ENCODE peak calls at places on chromosomes 13 and 19, in six cellular contexts. H is OCI-LY7, Z is colonic mucosa, B is H9, C is heart left ventricle, K is uterus. R is an unnamed sample. For H3K9me3, the result is how much of the 10 kb centered on the place peaks cover.

GRCh38 chr19:41955521-41955920 is 3.6 kb downstream of the RABAC1 start:
- DNase-seq in H (no peak), Z (no peak), B (no peak), C (no peak), K (no peak), R (no peak)

GRCh38 chr19:41939861-41940442 is 11.7 kb upstream of the ERFL start:
- DNase-seq in H (peak), Z (no peak), B (no peak), C (no peak), K (no peak), R (no peak)

GRCh38 chr19:19386373-19386869 is 19.1 kb upstream of the GATAD2A start:
- DNase-seq in H (no peak), Z (no peak), B (no peak), C (no peak), K (no peak), R (no peak)

GRCh38 chr13:19957320-19958118 is 1.0 kb upstream of the ZMYM2 start:
- DNase-seq in H (peak), Z (peak), B (peak), C (peak), K (peak), R (peak)

GRCh38 chr13:50122465-50122864 is 107.2 kb downstream of the KCNRG start:
- DNase-seq in H (peak), Z (no peak), B (no peak), C (no peak), K (no peak), R (no peak)

GRCh38 chr13:42401376-42401775 is 129.4 kb downstream of the AKAP11 start:
- DNase-seq in H (no peak), Z (no peak), B (no peak), C (no peak), K (no peak), R (no peak)

GRCh38 chr13:110010433-110011135 is 224.2 kb upstream of the IRS2 start:
- DNase-seq in H (no peak), Z (no peak), B (no peak), C (no peak), K (no peak), R (no peak)

GRCh38 chr13:80502359-80502758 is 161.4 kb upstream of the SPRY2 start:
- DNase-seq in H (no peak), Z (no peak), B (no peak), C (no peak), K (no peak), R (no peak)

GRCh38 chr13:27810461-27810860 is 18.2 kb downstream of the GSX1 start:
- DNase-seq in H (no peak), Z (no peak), B (no peak), C (no peak), K (no peak), R (no peak)

GRCh38 chr19:53882391-53883050 is 524 bp downstream of the PRKCG start:
- DNase-seq in H (no peak), Z (no peak), B (no peak), C (no peak), K (no peak), R (no peak)

GRCh38 chr19:35295792-35296462 is 4.0 kb downstream of the MAG start:
- DNase-seq in H (peak), Z (no peak), B (peak), C (no peak), K (no peak), R (no peak)

GRCh38 chr13:29457299-29457698 is 138.2 kb downstream of the SLC7A1 start:
- DNase-seq in H (no peak), Z (no peak), B (no peak), C (no peak), K (no peak), R (no peak)

GRCh38 chr13:109331898-109332297 is 454.5 kb downstream of the IRS2 start:
- DNase-seq in H (no peak), Z (no peak), B (no peak), C (no peak), K (no peak), R (no peak)

GRCh38 chr13:108985166-108985565 is 355.8 kb downstream of the MYO16 start:
- DNase-seq in H (no peak), Z (no peak), B (no peak), C (no peak), K (no peak), R (no peak)

GRCh38 chr13:27427663-27428062 is 3.2 kb downstream of the GTF3A start:
- DNase-seq in H (no peak), Z (no peak), B (no peak), C (no peak), K (no peak), R (no peak)

GRCh38 chr19:3507371-3508120 is 1.4 kb downstream of the FZR1 start:
- DNase-seq in H (no peak), Z (peak), B (peak), C (no peak), K (no peak), R (no peak)

GRCh38 chr19:38337360-38337653 is 1.7 kb downstream of the CATSPERG start:
- DNase-seq in H (no peak), Z (no peak), B (no peak), C (no peak), K (no peak), R (no peak)

GRCh38 chr19:18153555-18154134 is 682 bp downstream of the PIK3R2 start:
- DNase-seq in H (peak), Z (no peak), B (no peak), C (peak), K (no peak), R (no peak)

GRCh38 chr19:36916991-36917390 is 859 bp downstream of the ZNF568 start:
- DNase-seq in H (no peak), Z (no peak), B (no peak), C (peak), K (no peak), R (no peak)

GRCh38 chr13:76944457-76944856 is 3.9 kb upstream of the ACOD1 start:
- DNase-seq in H (no peak), Z (no peak), B (no peak), C (no peak), K (no peak), R (peak)

GRCh38 chr19:12052057-12052570 is 647 bp downstream of the ZNF878 start:
- DNase-seq in H (no peak), Z (peak), B (no peak), C (no peak), K (no peak), R (no peak)

GRCh38 chr19:2549701-2550191 is 73.8 kb downstream of the GADD45B start:
- DNase-seq in H (no peak), Z (peak), B (no peak), C (peak), K (peak), R (peak)

GRCh38 chr19:42088471-42089190 is 12.7 kb downstream of the ZNF574 start:
- DNase-seq in H (no peak), Z (no peak), B (no peak), C (no peak), K (no peak), R (peak)

GRCh38 chr13:92510416-92510815 is 716.2 kb upstream of the GPC6 start:
- DNase-seq in H (peak), Z (no peak), B (no peak), C (no peak), K (no peak), R (peak)

GRCh38 chr13:77136902-77137420 is 110.0 kb upstream of the FBXL3 start:
- DNase-seq in H (no peak), Z (no peak), B (no peak), C (no peak), K (no peak), R (peak)

GRCh38 chr13:100581504-100581903 is 7.1 kb downstream of the GGACT start:
- DNase-seq in H (no peak), Z (no peak), B (no peak), C (no peak), K (no peak), R (no peak)

GRCh38 chr13:111184685-111185401 is 69.7 kb downstream of the ARHGEF7 start:
- DNase-seq in H (peak), Z (no peak), B (no peak), C (peak), K (no peak), R (no peak)

GRCh38 chr19:49337267-49338022 is 2.2 kb downstream of the CD37 start:
- DNase-seq in H (no peak), Z (no peak), B (peak), C (no peak), K (no peak), R (no peak)

GRCh38 chr13:114099918-114100445 is 32.4 kb downstream of the RASA3 start:
- DNase-seq in H (peak), Z (no peak), B (peak), C (peak), K (peak), R (no peak)

GRCh38 chr13:29991343-29991742 is 140.9 kb upstream of the UBL3 start:
- DNase-seq in H (no peak), Z (no peak), B (no peak), C (no peak), K (no peak), R (peak)

GRCh38 chr19:7627166-7627565 is 2.2 kb downstream of the XAB2 start:
- DNase-seq in H (no peak), Z (no peak), B (no peak), C (no peak), K (no peak), R (no peak)

GRCh38 chr19:19459099-19459498 is 53.6 kb downstream of the GATAD2A start:
- DNase-seq in H (no peak), Z (no peak), B (no peak), C (no peak), K (no peak), R (no peak)

GRCh38 chr13:61084983-61085382 is 330.7 kb downstream of the PCDH20 start:
- DNase-seq in H (no peak), Z (no peak), B (no peak), C (no peak), K (no peak), R (no peak)

GRCh38 chr19:35351441-35352176 is 3.9 kb downstream of the FFAR1 start:
- DNase-seq in H (no peak), Z (no peak), B (no peak), C (no peak), K (no peak), R (no peak)

GRCh38 chr13:48625396-48626076 is 28.2 kb upstream of the CYSLTR2 start:
- DNase-seq in H (no peak), Z (no peak), B (no peak), C (no peak), K (no peak), R (no peak)

GRCh38 chr19:31283701-31284100 is 65.5 kb downstream of the TSHZ3 start:
- DNase-seq in H (no peak), Z (no peak), B (no peak), C (no peak), K (no peak), R (no peak)

GRCh38 chr19:9150650-9151049 is 10.5 kb downstream of the ZNF317 start:
- DNase-seq in H (no peak), Z (no peak), B (no peak), C (no peak), K (no peak), R (no peak)
- H3K9me3 ChIP-seq in H (half or more), Z (under half), B (under half), C (under half), K (under half), R (half or more)

GRCh38 chr19:33269016-33269415 is 33.3 kb downstream of the CEBPA start:
- DNase-seq in H (no peak), Z (no peak), B (no peak), C (no peak), K (no peak), R (no peak)

GRCh38 chr19:33266971-33267484 is 35.3 kb downstream of the CEBPA start:
- DNase-seq in H (no peak), Z (no peak), B (no peak), C (no peak), K (no peak), R (no peak)

GRCh38 chr19:33267706-33268105 is 34.6 kb downstream of the CEBPA start:
- DNase-seq in H (no peak), Z (no peak), B (no peak), C (no peak), K (no peak), R (no peak)

GRCh38 chr19:33270769-33271168 is 31.6 kb downstream of the CEBPA start:
- DNase-seq in H (no peak), Z (no peak), B (no peak), C (no peak), K (no peak), R (no peak)

DNA sequence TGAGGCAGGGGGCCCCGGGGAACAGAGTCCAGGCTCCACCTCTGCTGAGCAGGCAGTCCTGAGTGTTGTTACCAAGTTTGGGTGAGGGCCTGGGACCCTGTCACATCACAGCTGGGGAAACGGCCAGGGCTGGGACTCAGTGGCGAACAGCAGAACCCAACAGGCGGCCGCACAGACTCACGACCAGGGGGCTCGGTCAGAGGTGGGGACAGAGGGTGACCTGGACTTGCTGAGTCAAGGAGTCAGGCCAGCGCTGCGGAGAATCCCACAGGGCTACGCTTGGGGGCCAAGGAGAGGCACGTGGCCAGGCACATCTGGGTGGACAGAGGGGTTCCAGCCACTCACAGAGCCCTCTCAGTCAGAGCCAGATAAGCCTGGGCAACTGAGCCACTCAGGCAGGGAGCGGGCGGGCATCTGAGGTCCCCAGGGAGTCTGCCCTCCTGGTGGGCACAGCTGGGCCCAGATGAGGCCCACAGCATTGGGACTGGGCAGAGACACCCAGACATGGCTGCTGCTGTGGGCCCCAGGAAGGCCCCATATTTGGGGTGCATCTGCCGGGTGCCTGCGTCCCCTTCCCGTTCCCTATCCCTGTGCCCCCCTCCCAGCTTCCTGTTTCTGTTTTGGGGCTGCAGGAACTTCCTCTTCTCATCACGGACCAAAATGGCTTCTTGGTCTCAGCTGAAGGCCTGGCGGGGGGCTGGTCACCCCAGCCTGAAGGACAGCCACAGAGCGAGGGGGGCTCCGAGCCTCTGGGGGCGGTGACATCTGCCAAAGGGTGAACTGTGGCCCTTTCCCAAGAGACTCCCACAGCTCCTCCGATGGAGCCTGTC is 34.0 kb downstream of the CEBPA start:
- DNase-seq in H (no peak), Z (no peak), B (no peak), C (no peak), K (no peak), R (no peak)
- TF ChIP-seq CTCF in H (no peak), Z (no peak), B (no peak), C (no peak), K (no peak), R (no peak)

DNA sequence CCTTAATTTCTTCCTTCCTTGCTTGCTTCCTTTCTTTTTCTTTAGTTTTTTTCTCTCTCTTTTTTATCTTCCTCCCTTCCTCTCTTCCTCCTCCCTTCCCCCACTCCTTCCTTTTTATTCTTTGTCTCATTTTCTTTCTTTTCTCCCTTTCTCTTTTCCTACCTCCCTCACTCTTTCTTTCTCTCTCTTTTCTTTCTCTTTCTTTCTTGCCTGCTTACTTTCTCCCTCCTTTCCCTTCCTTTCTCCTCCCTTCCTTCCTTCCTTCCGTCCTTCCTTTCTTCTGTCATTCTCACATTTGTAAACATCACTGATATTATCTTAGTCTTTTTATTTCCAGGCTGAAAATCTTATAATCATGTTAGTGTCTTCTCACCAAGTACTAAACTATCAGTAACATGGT is 38.8 kb downstream of the SLITRK5 start:
- DNase-seq in H (no peak), Z (no peak), B (no peak), C (no peak), K (no peak), R (no peak)
- H3K9me3 ChIP-seq in H (under half), Z (under half), B (under half), C (under half), K (under half), R (under half)

GRCh38 chr13:45846681-45847080 is 4.9 kb downstream of the SIAH3 start:
- DNase-seq in H (no peak), Z (no peak), B (no peak), C (no peak), K (no peak), R (no peak)
- TF ChIP-seq CTCF in H (no peak), Z (no peak), B (no peak), C (no peak), K (no peak), R (no peak)

DNA sequence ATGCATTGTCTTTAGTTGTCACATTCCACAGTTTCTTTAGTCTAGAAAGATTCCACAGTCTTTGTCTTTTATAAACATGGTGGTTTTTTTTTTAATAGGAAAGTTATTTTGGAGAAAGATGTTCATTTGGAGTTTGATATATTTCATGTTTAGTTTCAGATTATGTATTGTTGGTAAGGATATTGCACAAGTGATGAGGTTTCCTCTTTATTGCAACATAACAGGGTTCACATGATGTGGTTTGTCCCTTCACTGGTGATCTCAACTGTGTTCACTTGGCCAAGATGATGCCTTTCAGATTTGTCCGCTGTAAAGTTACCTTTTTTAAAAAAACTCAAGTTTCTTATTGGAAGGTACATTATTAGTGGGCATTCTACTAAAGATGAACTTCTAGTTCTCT is 3.2 kb downstream of the ZNF230 start:
- DNase-seq in H (no peak), Z (no peak), B (no peak), C (no peak), K (no peak), R (no peak)
- H3K9me3 ChIP-seq in H (under half), Z (under half), B (under half), C (under half), K (half or more), R (under half)

GRCh38 chr13:39417131-39417530 is 185.9 kb downstream of the LHFPL6 start:
- DNase-seq in H (peak), Z (no peak), B (peak), C (peak), K (no peak), R (no peak)
- TF ChIP-seq CTCF in H (peak), Z (no peak), B (peak), C (peak), K (no peak), R (peak)

DNA sequence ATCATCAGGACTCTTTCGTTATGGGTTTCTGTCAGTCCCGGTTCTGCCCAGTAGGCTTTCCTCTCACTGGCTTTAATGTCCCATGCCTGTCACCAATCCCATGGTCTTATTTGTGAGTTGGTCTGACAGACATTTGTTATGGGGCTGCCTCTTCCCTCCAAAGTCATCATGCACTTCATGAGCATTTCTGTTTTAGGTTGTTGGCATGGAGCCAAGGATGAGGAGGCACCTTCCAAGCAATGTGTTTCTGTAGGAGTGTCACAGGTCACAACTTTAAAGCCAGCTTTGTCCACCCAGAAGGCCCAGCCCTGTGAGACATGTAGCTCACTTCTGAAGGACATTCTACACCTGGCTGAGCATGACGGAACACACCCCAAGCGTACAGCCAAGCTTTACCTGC is 8.5 kb downstream of the ZNF17 start:
- DNase-seq in H (no peak), Z (no peak), B (no peak), C (no peak), K (no peak), R (no peak)
- H3K9me3 ChIP-seq in H (under half), Z (under half), B (under half), C (under half), K (half or more), R (under half)

GRCh38 chr13:59771272-59771671 is 392.5 kb downstream of the DIAPH3 start:
- DNase-seq in H (no peak), Z (no peak), B (no peak), C (no peak), K (no peak), R (no peak)
- TF ChIP-seq CTCF in H (peak), Z (no peak), B (peak), C (peak), K (no peak), R (peak)

GRCh38 chr19:21843081-21843480 is 7.1 kb upstream of the ZNF43 start:
- DNase-seq in H (no peak), Z (no peak), B (no peak), C (no peak), K (no peak), R (no peak)
- H3K9me3 ChIP-seq in H (under half), Z (under half), B (under half), C (under half), K (under half), R (under half)